ENCODE peak calls at places on chromosomes 5 and 9, in six cellular contexts. Y, X, N, B, F and P are unnamed samples.

GRCh38 chr5:78594946-78595921 is 53.3 kb downstream of the LHFPL2 start:
- DNase-seq in X (peak; percentile 15), Y (no peak), F (peak; percentile 100), B (peak; percentile 26), N (no peak), P (peak; percentile 98)

GRCh38 chr5:125011982-125012381 is 265.5 kb upstream of the ZNF608 start:
- DNase-seq in Y (no peak), X (no peak), F (no peak), N (no peak), B (no peak), P (no peak)

GRCh38 chr5:125375143-125375542 is 628.7 kb upstream of the ZNF608 start:
- DNase-seq in Y (no peak), X (no peak), B (no peak), F (no peak), N (no peak), P (no peak)

GRCh38 chr5:15286659-15287058 is 213.3 kb upstream of the FBXL7 start:
- DNase-seq in Y (no peak), X (peak; percentile 18), F (no peak), B (no peak), N (no peak), P (no peak)

GRCh38 chr5:142366007-142366406 is 41.2 kb upstream of the SPRY4 start:
- DNase-seq in F (no peak), X (no peak), B (no peak), N (no peak), Y (no peak), P (no peak)

GRCh38 chr5:174501461-174502069 is 222.8 kb upstream of the MSX2 start:
- DNase-seq in X (no peak), N (no peak), Y (no peak), B (peak; percentile 17), F (no peak), P (no peak)

GRCh38 chr5:172175263-172175719 is 12.7 kb downstream of the STK10 start:
- DNase-seq in N (peak; percentile 83), B (no peak), X (peak; percentile 75), Y (peak; percentile 75), F (no peak), P (no peak)

GRCh38 chr5:471750-472058 is 28.7 kb downstream of the EXOC3 start:
- DNase-seq in F (no peak), N (no peak), B (no peak), Y (no peak), X (peak; percentile 38), P (no peak)

GRCh38 chr5:139634028-139634325 is 14.2 kb upstream of the CXXC5 start:
- DNase-seq in X (no peak), F (no peak), Y (no peak), B (no peak), N (no peak), P (no peak)

GRCh38 chr5:32027717-32028321 is 146.3 kb downstream of the GOLPH3 start:
- DNase-seq in X (peak; percentile 41), B (peak; percentile 37), F (peak; percentile 77), Y (no peak), N (no peak), P (peak; percentile 98)

GRCh38 chr9:90127923-90128322 is 514.7 kb downstream of the DIRAS2 start:
- DNase-seq in B (no peak), X (no peak), N (no peak), Y (no peak), F (no peak), P (no peak)

GRCh38 chr5:108639356-108639755 is 108.3 kb upstream of the FER start:
- DNase-seq in N (no peak), X (no peak), Y (no peak), B (no peak), F (no peak), P (no peak)

GRCh38 chr5:82111191-82111590 is 139.4 kb downstream of the ATG10 start:
- DNase-seq in F (no peak), Y (peak; percentile 10), N (no peak), B (no peak), X (peak; percentile 93), P (no peak)

GRCh38 chr9:698276-698675 is 143.2 kb upstream of the DMRT1 start:
- DNase-seq in N (no peak), Y (no peak), X (no peak), B (no peak), F (peak; percentile 70), P (no peak)

GRCh38 chr9:69089491-69089890 is 53.9 kb downstream of the FXN start:
- DNase-seq in N (no peak), F (no peak), B (no peak), Y (no peak), X (no peak), P (no peak)